ENCODE peak calls at places on chromosomes 7 and 10, in six cellular contexts. One of them, this sample, is unnamed.

GRCh38 chr7:2968176-2968575 is 75.5 kb downstream of the CARD11 start:
- DNase-seq in coronary artery: no peak
- DNase-seq in dorsolateral prefrontal cortex: no peak
- DNase-seq in PC-3: no peak
- DNase-seq in aorta: no peak
- DNase-seq in breast epithelium: peak
- DNase-seq in this sample: no peak

GRCh38 chr7:122597277-122597676 is 101.6 kb downstream of the RNF133 start:
- DNase-seq in coronary artery: no peak
- DNase-seq in dorsolateral prefrontal cortex: no peak
- DNase-seq in PC-3: no peak
- DNase-seq in aorta: no peak
- DNase-seq in breast epithelium: no peak
- DNase-seq in this sample: no peak

GRCh38 chr7:107613439-107613838 is 33.4 kb downstream of the BCAP29 start:
- DNase-seq in coronary artery: no peak
- DNase-seq in dorsolateral prefrontal cortex: no peak
- DNase-seq in PC-3: no peak
- DNase-seq in aorta: no peak
- DNase-seq in breast epithelium: no peak
- DNase-seq in this sample: no peak

GRCh38 chr7:43570688-43571365 is 12.1 kb upstream of the STK17A start:
- DNase-seq in coronary artery: no peak
- DNase-seq in dorsolateral prefrontal cortex: no peak
- DNase-seq in PC-3: peak
- DNase-seq in aorta: no peak
- DNase-seq in breast epithelium: no peak
- DNase-seq in this sample: no peak

GRCh38 chr10:78321500-78321899 is 287.8 kb downstream of the RPS24 start:
- DNase-seq in coronary artery: peak
- DNase-seq in dorsolateral prefrontal cortex: no peak
- DNase-seq in PC-3: no peak
- DNase-seq in aorta: no peak
- DNase-seq in breast epithelium: no peak
- DNase-seq in this sample: no peak

GRCh38 chr7:25478925-25479324 is 250.6 kb upstream of the NPVF start:
- DNase-seq in coronary artery: no peak
- DNase-seq in dorsolateral prefrontal cortex: no peak
- DNase-seq in PC-3: no peak
- DNase-seq in aorta: no peak
- DNase-seq in breast epithelium: no peak
- DNase-seq in this sample: no peak

GRCh38 chr10:21526184-21526951 is 886 bp upstream of the SKIDA1 start:
- DNase-seq in coronary artery: peak
- DNase-seq in dorsolateral prefrontal cortex: peak
- DNase-seq in PC-3: peak
- DNase-seq in aorta: peak
- DNase-seq in breast epithelium: peak
- DNase-seq in this sample: no peak

GRCh38 chr10:66234872-66235271 is 691.0 kb upstream of the LRRTM3 start:
- DNase-seq in coronary artery: no peak
- DNase-seq in dorsolateral prefrontal cortex: no peak
- DNase-seq in PC-3: no peak
- DNase-seq in aorta: no peak
- DNase-seq in breast epithelium: no peak
- DNase-seq in this sample: no peak

GRCh38 chr10:17001961-17002749 is 127.5 kb downstream of the CUBN start:
- DNase-seq in coronary artery: peak
- DNase-seq in dorsolateral prefrontal cortex: no peak
- DNase-seq in PC-3: no peak
- DNase-seq in aorta: no peak
- DNase-seq in breast epithelium: no peak
- DNase-seq in this sample: peak

GRCh38 chr7:55148571-55148970 is 129.8 kb downstream of the EGFR start:
- DNase-seq in coronary artery: no peak
- DNase-seq in dorsolateral prefrontal cortex: no peak
- DNase-seq in PC-3: no peak
- DNase-seq in aorta: no peak
- DNase-seq in breast epithelium: no peak
- DNase-seq in this sample: no peak

GRCh38 chr10:21171936-21172773 is 275.0 kb upstream of the NEBL start:
- DNase-seq in coronary artery: no peak
- DNase-seq in dorsolateral prefrontal cortex: no peak
- DNase-seq in PC-3: peak
- DNase-seq in aorta: no peak
- DNase-seq in breast epithelium: no peak
- DNase-seq in this sample: no peak

GRCh38 chr10:3886666-3887251 is 101.8 kb upstream of the KLF6 start:
- DNase-seq in coronary artery: no peak
- DNase-seq in dorsolateral prefrontal cortex: no peak
- DNase-seq in PC-3: peak
- DNase-seq in aorta: no peak
- DNase-seq in breast epithelium: no peak
- DNase-seq in this sample: peak

GRCh38 chr7:95396136-95397032 is at the start of gene PON3:
- DNase-seq in coronary artery: no peak
- DNase-seq in dorsolateral prefrontal cortex: no peak
- DNase-seq in PC-3: no peak
- DNase-seq in aorta: no peak
- DNase-seq in breast epithelium: peak
- DNase-seq in this sample: no peak

GRCh38 chr10:131933016-131933694 is 32.3 kb downstream of the PPP2R2D start:
- DNase-seq in coronary artery: no peak
- DNase-seq in dorsolateral prefrontal cortex: no peak
- DNase-seq in PC-3: no peak
- DNase-seq in aorta: no peak
- DNase-seq in breast epithelium: no peak
- DNase-seq in this sample: no peak

GRCh38 chr10:99328579-99329237 is 448 bp upstream of the CNNM1 start:
- DNase-seq in coronary artery: no peak
- DNase-seq in dorsolateral prefrontal cortex: peak
- DNase-seq in PC-3: peak
- DNase-seq in aorta: no peak
- DNase-seq in breast epithelium: no peak
- DNase-seq in this sample: no peak

GRCh38 chr7:119935418-119936025 is 337.5 kb upstream of the KCND2 start:
- DNase-seq in coronary artery: no peak
- DNase-seq in dorsolateral prefrontal cortex: no peak
- DNase-seq in PC-3: peak
- DNase-seq in aorta: no peak
- DNase-seq in breast epithelium: no peak
- DNase-seq in this sample: no peak

GRCh38 chr7:111029141-111029572 is 61.8 kb upstream of the LRRN3 start:
- DNase-seq in coronary artery: no peak
- DNase-seq in dorsolateral prefrontal cortex: no peak
- DNase-seq in PC-3: no peak
- DNase-seq in aorta: no peak
- DNase-seq in breast epithelium: no peak
- DNase-seq in this sample: no peak

GRCh38 chr7:103001210-103001609 is 73.4 kb downstream of the FBXL13 start:
- DNase-seq in coronary artery: no peak
- DNase-seq in dorsolateral prefrontal cortex: no peak
- DNase-seq in PC-3: no peak
- DNase-seq in aorta: no peak
- DNase-seq in breast epithelium: no peak
- DNase-seq in this sample: no peak

GRCh38 chr10:77834540-77834939 is 92.0 kb downstream of the DLG5 start:
- DNase-seq in coronary artery: no peak
- DNase-seq in dorsolateral prefrontal cortex: no peak
- DNase-seq in PC-3: no peak
- DNase-seq in aorta: no peak
- DNase-seq in breast epithelium: no peak
- DNase-seq in this sample: no peak

GRCh38 chr10:61600389-61600788 is 62.3 kb upstream of the CABCOCO1 start:
- DNase-seq in coronary artery: no peak
- DNase-seq in dorsolateral prefrontal cortex: no peak
- DNase-seq in PC-3: no peak
- DNase-seq in aorta: no peak
- DNase-seq in breast epithelium: no peak
- DNase-seq in this sample: no peak

GRCh38 chr7:28879105-28879504 is 79.0 kb downstream of the TRIL start:
- DNase-seq in coronary artery: no peak
- DNase-seq in dorsolateral prefrontal cortex: no peak
- DNase-seq in PC-3: no peak
- DNase-seq in aorta: no peak
- DNase-seq in breast epithelium: no peak
- DNase-seq in this sample: no peak

GRCh38 chr7:69764071-69764470 is 165.8 kb downstream of the AUTS2 start:
- DNase-seq in coronary artery: no peak
- DNase-seq in dorsolateral prefrontal cortex: no peak
- DNase-seq in PC-3: no peak
- DNase-seq in aorta: no peak
- DNase-seq in breast epithelium: no peak
- DNase-seq in this sample: no peak

GRCh38 chr7:38374507-38374906 is 101.1 kb upstream of the TARP start:
- DNase-seq in coronary artery: no peak
- DNase-seq in dorsolateral prefrontal cortex: no peak
- DNase-seq in PC-3: peak
- DNase-seq in aorta: no peak
- DNase-seq in breast epithelium: no peak
- DNase-seq in this sample: no peak

GRCh38 chr7:13421779-13422178 is 567.7 kb downstream of the ETV1 start:
- DNase-seq in coronary artery: no peak
- DNase-seq in dorsolateral prefrontal cortex: no peak
- DNase-seq in PC-3: no peak
- DNase-seq in aorta: no peak
- DNase-seq in breast epithelium: no peak
- DNase-seq in this sample: no peak

GRCh38 chr7:2934984-2935740 is 91.1 kb upstream of the GNA12 start:
- DNase-seq in coronary artery: peak
- DNase-seq in dorsolateral prefrontal cortex: no peak
- DNase-seq in PC-3: no peak
- DNase-seq in aorta: peak
- DNase-seq in breast epithelium: no peak
- DNase-seq in this sample: no peak

GRCh38 chr7:131625817-131626372 is 69.5 kb upstream of the PODXL start:
- DNase-seq in coronary artery: no peak
- DNase-seq in dorsolateral prefrontal cortex: no peak
- DNase-seq in PC-3: peak
- DNase-seq in aorta: peak
- DNase-seq in breast epithelium: no peak
- DNase-seq in this sample: peak

DNA sequence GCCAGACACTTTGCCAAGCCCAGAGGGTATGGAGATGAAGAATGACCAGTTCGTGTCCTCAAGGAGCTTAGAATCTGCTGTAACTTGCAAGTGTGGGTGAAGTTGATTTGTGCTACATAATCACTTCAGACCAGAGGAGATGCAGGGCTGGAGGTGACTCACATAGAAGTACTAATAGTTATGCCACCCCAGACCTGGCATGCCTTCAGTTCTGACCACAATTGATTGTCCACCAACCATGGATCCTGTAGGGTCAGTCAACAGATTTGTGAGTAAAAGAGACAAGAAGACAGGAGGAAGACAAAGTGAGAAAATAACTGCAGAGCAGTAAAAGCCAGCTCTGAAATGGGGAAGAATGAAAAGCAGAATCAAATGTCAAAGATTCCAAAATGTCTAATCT is 51.2 kb upstream of the BMPER start:
- DNase-seq in coronary artery: no peak
- DNase-seq in dorsolateral prefrontal cortex: no peak
- DNase-seq in PC-3: peak
- DNase-seq in aorta: no peak
- DNase-seq in breast epithelium: no peak
- DNase-seq in this sample: no peak
- H3K4me3 ChIP-seq in coronary artery: no peak
- H3K4me3 ChIP-seq in dorsolateral prefrontal cortex: no peak
- H3K4me3 ChIP-seq in PC-3: no peak
- H3K4me3 ChIP-seq in aorta: no peak
- H3K4me3 ChIP-seq in breast epithelium: no peak
- H3K4me3 ChIP-seq in this sample: no peak

DNA sequence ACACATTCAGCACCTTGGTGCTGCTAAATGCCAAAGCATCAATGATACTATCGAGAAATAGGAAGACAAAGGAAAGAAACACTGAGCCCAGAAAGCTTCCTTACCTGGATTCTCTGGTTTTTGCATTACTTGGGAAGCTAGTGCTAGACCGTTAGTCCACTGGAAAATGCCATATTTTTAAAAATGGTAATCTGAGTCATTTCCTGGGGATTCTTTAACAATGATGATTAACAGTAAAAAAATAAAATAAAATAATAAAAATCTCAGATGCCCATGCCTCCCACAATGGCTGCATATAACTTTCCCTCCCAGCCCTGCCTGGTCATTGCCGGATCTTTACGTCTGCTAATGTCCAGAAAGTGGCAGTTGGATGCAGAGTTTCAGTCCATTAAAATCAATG is 420.0 kb upstream of the MGMT start:
- DNase-seq in coronary artery: no peak
- DNase-seq in dorsolateral prefrontal cortex: no peak
- DNase-seq in PC-3: no peak
- DNase-seq in aorta: no peak
- DNase-seq in breast epithelium: no peak
- DNase-seq in this sample: no peak
- H3K4me3 ChIP-seq in coronary artery: no peak
- H3K4me3 ChIP-seq in dorsolateral prefrontal cortex: no peak
- H3K4me3 ChIP-seq in PC-3: no peak
- H3K4me3 ChIP-seq in aorta: no peak
- H3K4me3 ChIP-seq in breast epithelium: no peak
- H3K4me3 ChIP-seq in this sample: no peak

GRCh38 chr7:147674705-147675104 is 915.9 kb upstream of the C7orf33 start:
- DNase-seq in coronary artery: no peak
- DNase-seq in dorsolateral prefrontal cortex: no peak
- DNase-seq in PC-3: no peak
- DNase-seq in aorta: no peak
- DNase-seq in breast epithelium: no peak
- DNase-seq in this sample: no peak

DNA sequence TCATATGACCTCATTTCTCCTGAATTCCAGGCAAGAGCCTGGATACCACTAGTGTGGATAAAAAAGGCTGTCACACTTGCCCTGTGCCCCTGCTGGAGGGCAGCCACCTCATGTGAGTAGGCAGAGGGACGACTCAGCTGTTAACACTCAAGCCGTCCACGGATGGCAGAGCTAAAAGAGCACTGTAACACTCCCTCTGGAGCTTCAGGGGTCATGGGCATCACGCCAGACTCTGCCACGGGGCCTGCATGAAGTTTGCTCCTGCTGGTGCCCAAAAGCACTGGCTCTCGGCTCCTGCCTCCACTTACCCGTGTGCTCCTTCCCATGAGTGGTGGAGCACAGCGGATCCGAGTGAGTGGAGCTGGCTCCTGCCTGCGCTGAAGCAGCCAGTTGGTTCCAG is 919.8 kb upstream of the C7orf33 start:
- DNase-seq in coronary artery: no peak
- DNase-seq in dorsolateral prefrontal cortex: no peak
- DNase-seq in PC-3: no peak
- DNase-seq in aorta: no peak
- DNase-seq in breast epithelium: no peak
- DNase-seq in this sample: no peak
- H3K4me3 ChIP-seq in coronary artery: no peak
- H3K4me3 ChIP-seq in dorsolateral prefrontal cortex: no peak
- H3K4me3 ChIP-seq in PC-3: no peak
- H3K4me3 ChIP-seq in aorta: no peak
- H3K4me3 ChIP-seq in breast epithelium: no peak
- H3K4me3 ChIP-seq in this sample: no peak

DNA sequence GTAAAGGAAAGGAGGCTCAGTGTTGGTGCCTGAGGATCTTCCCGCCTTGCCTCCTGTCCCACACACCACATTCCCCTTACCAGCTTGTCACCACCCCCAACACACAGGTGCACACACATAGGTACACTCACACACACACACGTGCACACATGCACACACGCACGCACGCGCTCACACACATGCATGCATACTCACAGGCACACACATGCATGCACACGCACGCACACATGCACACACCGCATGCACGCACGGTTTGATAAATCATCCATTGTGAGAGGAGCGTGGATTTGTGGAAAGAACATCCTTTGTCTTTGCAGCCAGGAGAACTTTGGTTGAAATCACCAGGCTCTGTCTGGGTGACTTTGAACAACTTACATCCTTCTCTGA is 359.8 kb downstream of the FRMD4A start:
- DNase-seq in coronary artery: peak
- DNase-seq in dorsolateral prefrontal cortex: no peak
- DNase-seq in PC-3: no peak
- DNase-seq in aorta: no peak
- DNase-seq in breast epithelium: no peak
- DNase-seq in this sample: no peak
- H3K4me3 ChIP-seq in coronary artery: peak
- H3K4me3 ChIP-seq in dorsolateral prefrontal cortex: no peak
- H3K4me3 ChIP-seq in PC-3: no peak
- H3K4me3 ChIP-seq in aorta: peak
- H3K4me3 ChIP-seq in breast epithelium: no peak
- H3K4me3 ChIP-seq in this sample: no peak